ENCODE peak calls at places on chromosome 6, in nine cellular contexts. Z, K, Y, V, H, L, F, C and R are unnamed samples.

GRCh38 chr6:35562060-35562459 is 49.4 kb upstream of the TULP1 start:
- ATAC-seq in Z (no peak), K (peak), Y (no peak), V (no peak), H (no peak), L (no peak), F (peak), C (no peak), R (no peak)

GRCh38 chr6:53410508-53411258 is 61.9 kb upstream of the ELOVL5 start:
- ATAC-seq in Z (peak), K (peak), Y (peak), V (peak), H (peak), L (peak), F (peak), C (peak), R (peak)

GRCh38 chr6:132392792-132393191 is 8.5 kb downstream of the MOXD1 start:
- ATAC-seq in Z (no peak), K (no peak), Y (peak), V (no peak), H (no peak), L (no peak), F (no peak), C (peak), R (no peak)

GRCh38 chr6:128124713-128125112 is 223.9 kb upstream of the THEMIS start:
- ATAC-seq in Z (no peak), K (no peak), Y (peak), V (no peak), H (no peak), L (no peak), F (no peak), C (no peak), R (no peak)

GRCh38 chr6:82030301-82030700 is 217.2 kb downstream of the IBTK start:
- ATAC-seq in Z (no peak), K (no peak), Y (no peak), V (no peak), H (no peak), L (no peak), F (no peak), C (no peak), R (no peak)

GRCh38 chr6:105494688-105495087 is 91.8 kb upstream of the PREP start:
- ATAC-seq in Z (no peak), K (no peak), Y (no peak), V (no peak), H (no peak), L (no peak), F (no peak), C (no peak), R (no peak)

GRCh38 chr6:2134559-2134958 is 110.8 kb downstream of the GMDS start:
- ATAC-seq in Z (no peak), K (no peak), Y (no peak), V (no peak), H (no peak), L (no peak), F (no peak), C (no peak), R (no peak)

GRCh38 chr6:146859795-146860495 is 261.2 kb downstream of the ADGB start:
- ATAC-seq in Z (no peak), K (no peak), Y (no peak), V (no peak), H (no peak), L (no peak), F (no peak), C (no peak), R (no peak)

GRCh38 chr6:15266423-15266996 is 20.6 kb downstream of the JARID2 start:
- ATAC-seq in Z (peak), K (peak), Y (no peak), V (peak), H (no peak), L (peak), F (no peak), C (peak), R (no peak)

GRCh38 chr6:17897681-17898080 is 89.8 kb downstream of the KIF13A start:
- ATAC-seq in Z (no peak), K (no peak), Y (no peak), V (no peak), H (no peak), L (no peak), F (no peak), C (no peak), R (no peak)

GRCh38 chr6:112382778-112383177 is 35.6 kb downstream of the RFPL4B start:
- ATAC-seq in Z (no peak), K (no peak), Y (no peak), V (no peak), H (no peak), L (no peak), F (no peak), C (no peak), R (no peak)

GRCh38 chr6:167546611-167547327 is 221.9 kb downstream of the TTLL2 start:
- ATAC-seq in Z (no peak), K (peak), Y (peak), V (peak), H (no peak), L (no peak), F (peak), C (no peak), R (no peak)

GRCh38 chr6:21906826-21907225 is 313.3 kb downstream of the SOX4 start:
- ATAC-seq in Z (no peak), K (no peak), Y (no peak), V (no peak), H (no peak), L (no peak), F (no peak), C (no peak), R (no peak)

GRCh38 chr6:46909371-46909770 is 12.4 kb downstream of the ADGRF5 start:
- ATAC-seq in Z (no peak), K (peak), Y (no peak), V (peak), H (no peak), L (no peak), F (no peak), C (no peak), R (no peak)

GRCh38 chr6:142881771-142882170 is 63.2 kb downstream of the HIVEP2 start:
- ATAC-seq in Z (no peak), K (no peak), Y (no peak), V (no peak), H (no peak), L (no peak), F (no peak), C (no peak), R (no peak)

GRCh38 chr6:2244261-2245102 is 923 bp downstream of the GMDS start:
- ATAC-seq in Z (no peak), K (peak), Y (no peak), V (peak), H (no peak), L (no peak), F (peak), C (no peak), R (no peak)

GRCh38 chr6:110543106-110543505 is 66.7 kb upstream of the SLC22A16 start:
- ATAC-seq in Z (no peak), K (peak), Y (no peak), V (no peak), H (no peak), L (no peak), F (peak), C (no peak), R (no peak)

GRCh38 chr6:6701864-6702263 is 113.3 kb downstream of the LY86 start:
- ATAC-seq in Z (no peak), K (no peak), Y (no peak), V (no peak), H (no peak), L (no peak), F (no peak), C (no peak), R (no peak)

GRCh38 chr6:4167123-4167522 is 31.7 kb upstream of the ECI2 start:
- ATAC-seq in Z (no peak), K (no peak), Y (no peak), V (no peak), H (no peak), L (no peak), F (no peak), C (no peak), R (no peak)